ENCODE peak calls at places on chromosomes 5 and 9, in six cellular contexts. One of them, this sample, is unnamed.

GRCh38 chr5:33300209-33300742 is 140.5 kb upstream of the TARS1 start:
- DNase-seq in uterus: no peak
- DNase-seq in NCI-H1092 treated with DMSO at 0.1 percent for 48 hours: no peak
- DNase-seq in activated naive CD8-positive, alpha-beta T cell treated with anti-CD3 and anti-CD28 coated beads, Interleukin-2, amount 10 ng/mL, durations not matched to agents 7 days and 5 days: no peak
- DNase-seq in kidney glomerular epithelial cell: peak
- DNase-seq in activated T-cell treated with anti-CD3 and anti-CD28 coated beads, Interleukin-2, amount 50 U/mL, for 72 hours: no peak
- DNase-seq in this sample: no peak

GRCh38 chr9:30774326-30774725 is 1610.1 kb upstream of the ACO1 start:
- DNase-seq in uterus: no peak
- DNase-seq in NCI-H1092 treated with DMSO at 0.1 percent for 48 hours: no peak
- DNase-seq in activated naive CD8-positive, alpha-beta T cell treated with anti-CD3 and anti-CD28 coated beads, Interleukin-2, amount 10 ng/mL, durations not matched to agents 7 days and 5 days: no peak
- DNase-seq in kidney glomerular epithelial cell: no peak
- DNase-seq in activated T-cell treated with anti-CD3 and anti-CD28 coated beads, Interleukin-2, amount 50 U/mL, for 72 hours: no peak
- DNase-seq in this sample: no peak

GRCh38 chr9:134592018-134592818 is 49.4 kb upstream of the COL5A1 start:
- DNase-seq in uterus: peak
- DNase-seq in NCI-H1092 treated with DMSO at 0.1 percent for 48 hours: no peak
- DNase-seq in activated naive CD8-positive, alpha-beta T cell treated with anti-CD3 and anti-CD28 coated beads, Interleukin-2, amount 10 ng/mL, durations not matched to agents 7 days and 5 days: no peak
- DNase-seq in kidney glomerular epithelial cell: no peak
- DNase-seq in activated T-cell treated with anti-CD3 and anti-CD28 coated beads, Interleukin-2, amount 50 U/mL, for 72 hours: no peak
- DNase-seq in this sample: no peak

GRCh38 chr5:122726990-122727616 is 47.8 kb upstream of the SNX2 start:
- DNase-seq in uterus: no peak
- DNase-seq in NCI-H1092 treated with DMSO at 0.1 percent for 48 hours: no peak
- DNase-seq in activated naive CD8-positive, alpha-beta T cell treated with anti-CD3 and anti-CD28 coated beads, Interleukin-2, amount 10 ng/mL, durations not matched to agents 7 days and 5 days: no peak
- DNase-seq in kidney glomerular epithelial cell: peak
- DNase-seq in activated T-cell treated with anti-CD3 and anti-CD28 coated beads, Interleukin-2, amount 50 U/mL, for 72 hours: no peak
- DNase-seq in this sample: no peak

GRCh38 chr9:89408628-89409101 is 89.2 kb downstream of the SEMA4D start:
- DNase-seq in uterus: no peak
- DNase-seq in NCI-H1092 treated with DMSO at 0.1 percent for 48 hours: no peak
- DNase-seq in activated naive CD8-positive, alpha-beta T cell treated with anti-CD3 and anti-CD28 coated beads, Interleukin-2, amount 10 ng/mL, durations not matched to agents 7 days and 5 days: peak
- DNase-seq in kidney glomerular epithelial cell: peak
- DNase-seq in activated T-cell treated with anti-CD3 and anti-CD28 coated beads, Interleukin-2, amount 50 U/mL, for 72 hours: peak
- DNase-seq in this sample: no peak

GRCh38 chr5:174355208-174355612 is 309.7 kb downstream of the NSG2 start:
- DNase-seq in uterus: no peak
- DNase-seq in NCI-H1092 treated with DMSO at 0.1 percent for 48 hours: no peak
- DNase-seq in activated naive CD8-positive, alpha-beta T cell treated with anti-CD3 and anti-CD28 coated beads, Interleukin-2, amount 10 ng/mL, durations not matched to agents 7 days and 5 days: no peak
- DNase-seq in kidney glomerular epithelial cell: no peak
- DNase-seq in activated T-cell treated with anti-CD3 and anti-CD28 coated beads, Interleukin-2, amount 50 U/mL, for 72 hours: no peak
- DNase-seq in this sample: no peak

GRCh38 chr9:72022846-72023245 is 37.6 kb downstream of the C9orf57 start:
- DNase-seq in uterus: no peak
- DNase-seq in NCI-H1092 treated with DMSO at 0.1 percent for 48 hours: no peak
- DNase-seq in activated naive CD8-positive, alpha-beta T cell treated with anti-CD3 and anti-CD28 coated beads, Interleukin-2, amount 10 ng/mL, durations not matched to agents 7 days and 5 days: no peak
- DNase-seq in kidney glomerular epithelial cell: peak
- DNase-seq in activated T-cell treated with anti-CD3 and anti-CD28 coated beads, Interleukin-2, amount 50 U/mL, for 72 hours: no peak
- DNase-seq in this sample: no peak

GRCh38 chr5:138495351-138495750 is 30.1 kb downstream of the EGR1 start:
- DNase-seq in uterus: no peak
- DNase-seq in NCI-H1092 treated with DMSO at 0.1 percent for 48 hours: no peak
- DNase-seq in activated naive CD8-positive, alpha-beta T cell treated with anti-CD3 and anti-CD28 coated beads, Interleukin-2, amount 10 ng/mL, durations not matched to agents 7 days and 5 days: no peak
- DNase-seq in kidney glomerular epithelial cell: no peak
- DNase-seq in activated T-cell treated with anti-CD3 and anti-CD28 coated beads, Interleukin-2, amount 50 U/mL, for 72 hours: no peak
- DNase-seq in this sample: no peak

GRCh38 chr9:75131700-75132099 is 43.4 kb downstream of the OSTF1 start:
- DNase-seq in uterus: no peak
- DNase-seq in NCI-H1092 treated with DMSO at 0.1 percent for 48 hours: no peak
- DNase-seq in activated naive CD8-positive, alpha-beta T cell treated with anti-CD3 and anti-CD28 coated beads, Interleukin-2, amount 10 ng/mL, durations not matched to agents 7 days and 5 days: no peak
- DNase-seq in kidney glomerular epithelial cell: no peak
- DNase-seq in activated T-cell treated with anti-CD3 and anti-CD28 coated beads, Interleukin-2, amount 50 U/mL, for 72 hours: no peak
- DNase-seq in this sample: no peak

GRCh38 chr5:177553671-177554429 is 513 bp downstream of the FAM193B start:
- DNase-seq in uterus: peak
- DNase-seq in NCI-H1092 treated with DMSO at 0.1 percent for 48 hours: no peak
- DNase-seq in activated naive CD8-positive, alpha-beta T cell treated with anti-CD3 and anti-CD28 coated beads, Interleukin-2, amount 10 ng/mL, durations not matched to agents 7 days and 5 days: peak
- DNase-seq in kidney glomerular epithelial cell: peak
- DNase-seq in activated T-cell treated with anti-CD3 and anti-CD28 coated beads, Interleukin-2, amount 50 U/mL, for 72 hours: peak
- DNase-seq in this sample: no peak

GRCh38 chr5:93107828-93108520 is 473.0 kb downstream of the NR2F1-AS1 start:
- DNase-seq in uterus: no peak
- DNase-seq in NCI-H1092 treated with DMSO at 0.1 percent for 48 hours: no peak
- DNase-seq in activated naive CD8-positive, alpha-beta T cell treated with anti-CD3 and anti-CD28 coated beads, Interleukin-2, amount 10 ng/mL, durations not matched to agents 7 days and 5 days: no peak
- DNase-seq in kidney glomerular epithelial cell: no peak
- DNase-seq in activated T-cell treated with anti-CD3 and anti-CD28 coated beads, Interleukin-2, amount 50 U/mL, for 72 hours: no peak
- DNase-seq in this sample: no peak

GRCh38 chr5:137039939-137040515 is 459.1 kb downstream of the SPOCK1 start:
- DNase-seq in uterus: no peak
- DNase-seq in NCI-H1092 treated with DMSO at 0.1 percent for 48 hours: peak
- DNase-seq in activated naive CD8-positive, alpha-beta T cell treated with anti-CD3 and anti-CD28 coated beads, Interleukin-2, amount 10 ng/mL, durations not matched to agents 7 days and 5 days: no peak
- DNase-seq in kidney glomerular epithelial cell: no peak
- DNase-seq in activated T-cell treated with anti-CD3 and anti-CD28 coated beads, Interleukin-2, amount 50 U/mL, for 72 hours: no peak
- DNase-seq in this sample: no peak

GRCh38 chr9:2337131-2337530 is 284.5 kb upstream of the VLDLR start:
- DNase-seq in uterus: no peak
- DNase-seq in NCI-H1092 treated with DMSO at 0.1 percent for 48 hours: no peak
- DNase-seq in activated naive CD8-positive, alpha-beta T cell treated with anti-CD3 and anti-CD28 coated beads, Interleukin-2, amount 10 ng/mL, durations not matched to agents 7 days and 5 days: no peak
- DNase-seq in kidney glomerular epithelial cell: no peak
- DNase-seq in activated T-cell treated with anti-CD3 and anti-CD28 coated beads, Interleukin-2, amount 50 U/mL, for 72 hours: no peak
- DNase-seq in this sample: no peak

GRCh38 chr5:23269981-23270380 is 237.4 kb upstream of the PRDM9 start:
- DNase-seq in uterus: no peak
- DNase-seq in NCI-H1092 treated with DMSO at 0.1 percent for 48 hours: no peak
- DNase-seq in activated naive CD8-positive, alpha-beta T cell treated with anti-CD3 and anti-CD28 coated beads, Interleukin-2, amount 10 ng/mL, durations not matched to agents 7 days and 5 days: no peak
- DNase-seq in kidney glomerular epithelial cell: no peak
- DNase-seq in activated T-cell treated with anti-CD3 and anti-CD28 coated beads, Interleukin-2, amount 50 U/mL, for 72 hours: no peak
- DNase-seq in this sample: no peak

GRCh38 chr9:126709241-126709640 is 95.5 kb downstream of the LMX1B start:
- DNase-seq in uterus: no peak
- DNase-seq in NCI-H1092 treated with DMSO at 0.1 percent for 48 hours: no peak
- DNase-seq in activated naive CD8-positive, alpha-beta T cell treated with anti-CD3 and anti-CD28 coated beads, Interleukin-2, amount 10 ng/mL, durations not matched to agents 7 days and 5 days: no peak
- DNase-seq in kidney glomerular epithelial cell: no peak
- DNase-seq in activated T-cell treated with anti-CD3 and anti-CD28 coated beads, Interleukin-2, amount 50 U/mL, for 72 hours: no peak
- DNase-seq in this sample: no peak

GRCh38 chr5:134018154-134018985 is 13.6 kb upstream of the VDAC1 start:
- DNase-seq in uterus: no peak
- DNase-seq in NCI-H1092 treated with DMSO at 0.1 percent for 48 hours: no peak
- DNase-seq in activated naive CD8-positive, alpha-beta T cell treated with anti-CD3 and anti-CD28 coated beads, Interleukin-2, amount 10 ng/mL, durations not matched to agents 7 days and 5 days: no peak
- DNase-seq in kidney glomerular epithelial cell: peak
- DNase-seq in activated T-cell treated with anti-CD3 and anti-CD28 coated beads, Interleukin-2, amount 50 U/mL, for 72 hours: no peak
- DNase-seq in this sample: no peak

GRCh38 chr5:68215888-68216736 is 556 bp downstream of the PIK3R1 start:
- DNase-seq in uterus: peak
- DNase-seq in NCI-H1092 treated with DMSO at 0.1 percent for 48 hours: peak
- DNase-seq in activated naive CD8-positive, alpha-beta T cell treated with anti-CD3 and anti-CD28 coated beads, Interleukin-2, amount 10 ng/mL, durations not matched to agents 7 days and 5 days: peak
- DNase-seq in kidney glomerular epithelial cell: peak
- DNase-seq in activated T-cell treated with anti-CD3 and anti-CD28 coated beads, Interleukin-2, amount 50 U/mL, for 72 hours: peak
- DNase-seq in this sample: peak

GRCh38 chr9:131436865-131437271 is 43.0 kb downstream of the PRRC2B start:
- DNase-seq in uterus: no peak
- DNase-seq in NCI-H1092 treated with DMSO at 0.1 percent for 48 hours: no peak
- DNase-seq in activated naive CD8-positive, alpha-beta T cell treated with anti-CD3 and anti-CD28 coated beads, Interleukin-2, amount 10 ng/mL, durations not matched to agents 7 days and 5 days: no peak
- DNase-seq in kidney glomerular epithelial cell: no peak
- DNase-seq in activated T-cell treated with anti-CD3 and anti-CD28 coated beads, Interleukin-2, amount 50 U/mL, for 72 hours: no peak
- DNase-seq in this sample: no peak

GRCh38 chr9:114652776-114653555 is 4.6 kb downstream of the TEX53 start:
- DNase-seq in uterus: no peak
- DNase-seq in NCI-H1092 treated with DMSO at 0.1 percent for 48 hours: no peak
- DNase-seq in activated naive CD8-positive, alpha-beta T cell treated with anti-CD3 and anti-CD28 coated beads, Interleukin-2, amount 10 ng/mL, durations not matched to agents 7 days and 5 days: no peak
- DNase-seq in kidney glomerular epithelial cell: no peak
- DNase-seq in activated T-cell treated with anti-CD3 and anti-CD28 coated beads, Interleukin-2, amount 50 U/mL, for 72 hours: no peak
- DNase-seq in this sample: no peak

GRCh38 chr5:54520438-54520846 is 2.9 kb downstream of the SNX18 start:
- DNase-seq in uterus: no peak
- DNase-seq in NCI-H1092 treated with DMSO at 0.1 percent for 48 hours: no peak
- DNase-seq in activated naive CD8-positive, alpha-beta T cell treated with anti-CD3 and anti-CD28 coated beads, Interleukin-2, amount 10 ng/mL, durations not matched to agents 7 days and 5 days: no peak
- DNase-seq in kidney glomerular epithelial cell: peak
- DNase-seq in activated T-cell treated with anti-CD3 and anti-CD28 coated beads, Interleukin-2, amount 50 U/mL, for 72 hours: no peak
- DNase-seq in this sample: no peak

GRCh38 chr5:156534906-156535305 is 207.9 kb downstream of the SGCD start:
- DNase-seq in uterus: no peak
- DNase-seq in NCI-H1092 treated with DMSO at 0.1 percent for 48 hours: no peak
- DNase-seq in activated naive CD8-positive, alpha-beta T cell treated with anti-CD3 and anti-CD28 coated beads, Interleukin-2, amount 10 ng/mL, durations not matched to agents 7 days and 5 days: no peak
- DNase-seq in kidney glomerular epithelial cell: no peak
- DNase-seq in activated T-cell treated with anti-CD3 and anti-CD28 coated beads, Interleukin-2, amount 50 U/mL, for 72 hours: no peak
- DNase-seq in this sample: no peak

GRCh38 chr5:119009131-119009530 is 20.8 kb upstream of the DTWD2 start:
- DNase-seq in uterus: no peak
- DNase-seq in NCI-H1092 treated with DMSO at 0.1 percent for 48 hours: no peak
- DNase-seq in activated naive CD8-positive, alpha-beta T cell treated with anti-CD3 and anti-CD28 coated beads, Interleukin-2, amount 10 ng/mL, durations not matched to agents 7 days and 5 days: no peak
- DNase-seq in kidney glomerular epithelial cell: peak
- DNase-seq in activated T-cell treated with anti-CD3 and anti-CD28 coated beads, Interleukin-2, amount 50 U/mL, for 72 hours: no peak
- DNase-seq in this sample: no peak

GRCh38 chr9:136138566-136138965 is 19.9 kb upstream of the TMEM250 start:
- DNase-seq in uterus: no peak
- DNase-seq in NCI-H1092 treated with DMSO at 0.1 percent for 48 hours: peak
- DNase-seq in activated naive CD8-positive, alpha-beta T cell treated with anti-CD3 and anti-CD28 coated beads, Interleukin-2, amount 10 ng/mL, durations not matched to agents 7 days and 5 days: peak
- DNase-seq in kidney glomerular epithelial cell: peak
- DNase-seq in activated T-cell treated with anti-CD3 and anti-CD28 coated beads, Interleukin-2, amount 50 U/mL, for 72 hours: peak
- DNase-seq in this sample: peak

GRCh38 chr9:108816037-108816436 is 39.7 kb downstream of the ACTL7B start:
- DNase-seq in uterus: no peak
- DNase-seq in NCI-H1092 treated with DMSO at 0.1 percent for 48 hours: no peak
- DNase-seq in activated naive CD8-positive, alpha-beta T cell treated with anti-CD3 and anti-CD28 coated beads, Interleukin-2, amount 10 ng/mL, durations not matched to agents 7 days and 5 days: no peak
- DNase-seq in kidney glomerular epithelial cell: no peak
- DNase-seq in activated T-cell treated with anti-CD3 and anti-CD28 coated beads, Interleukin-2, amount 50 U/mL, for 72 hours: no peak
- DNase-seq in this sample: no peak

GRCh38 chr5:68456756-68457217 is 241.2 kb downstream of the PIK3R1 start:
- DNase-seq in uterus: no peak
- DNase-seq in NCI-H1092 treated with DMSO at 0.1 percent for 48 hours: no peak
- DNase-seq in activated naive CD8-positive, alpha-beta T cell treated with anti-CD3 and anti-CD28 coated beads, Interleukin-2, amount 10 ng/mL, durations not matched to agents 7 days and 5 days: no peak
- DNase-seq in kidney glomerular epithelial cell: peak
- DNase-seq in activated T-cell treated with anti-CD3 and anti-CD28 coated beads, Interleukin-2, amount 50 U/mL, for 72 hours: no peak
- DNase-seq in this sample: peak

GRCh38 chr5:149497357-149497756 is 53.9 kb downstream of the CSNK1A1 start:
- DNase-seq in uterus: no peak
- DNase-seq in NCI-H1092 treated with DMSO at 0.1 percent for 48 hours: no peak
- DNase-seq in activated naive CD8-positive, alpha-beta T cell treated with anti-CD3 and anti-CD28 coated beads, Interleukin-2, amount 10 ng/mL, durations not matched to agents 7 days and 5 days: no peak
- DNase-seq in kidney glomerular epithelial cell: no peak
- DNase-seq in activated T-cell treated with anti-CD3 and anti-CD28 coated beads, Interleukin-2, amount 50 U/mL, for 72 hours: no peak
- DNase-seq in this sample: no peak

GRCh38 chr5:67209141-67209771 is 12.7 kb upstream of the CD180 start:
- DNase-seq in uterus: peak
- DNase-seq in NCI-H1092 treated with DMSO at 0.1 percent for 48 hours: peak
- DNase-seq in activated naive CD8-positive, alpha-beta T cell treated with anti-CD3 and anti-CD28 coated beads, Interleukin-2, amount 10 ng/mL, durations not matched to agents 7 days and 5 days: peak
- DNase-seq in kidney glomerular epithelial cell: peak
- DNase-seq in activated T-cell treated with anti-CD3 and anti-CD28 coated beads, Interleukin-2, amount 50 U/mL, for 72 hours: peak
- DNase-seq in this sample: peak

GRCh38 chr5:154755361-154756202 is at the start of gene LARP1:
- DNase-seq in uterus: no peak
- DNase-seq in NCI-H1092 treated with DMSO at 0.1 percent for 48 hours: peak
- DNase-seq in activated naive CD8-positive, alpha-beta T cell treated with anti-CD3 and anti-CD28 coated beads, Interleukin-2, amount 10 ng/mL, durations not matched to agents 7 days and 5 days: no peak
- DNase-seq in kidney glomerular epithelial cell: no peak
- DNase-seq in activated T-cell treated with anti-CD3 and anti-CD28 coated beads, Interleukin-2, amount 50 U/mL, for 72 hours: peak
- DNase-seq in this sample: no peak

GRCh38 chr9:34190996-34191892 is 12.4 kb downstream of the UBAP1 start:
- DNase-seq in uterus: no peak
- DNase-seq in NCI-H1092 treated with DMSO at 0.1 percent for 48 hours: no peak
- DNase-seq in activated naive CD8-positive, alpha-beta T cell treated with anti-CD3 and anti-CD28 coated beads, Interleukin-2, amount 10 ng/mL, durations not matched to agents 7 days and 5 days: no peak
- DNase-seq in kidney glomerular epithelial cell: peak
- DNase-seq in activated T-cell treated with anti-CD3 and anti-CD28 coated beads, Interleukin-2, amount 50 U/mL, for 72 hours: no peak
- DNase-seq in this sample: no peak

GRCh38 chr5:161261693-161262323 is 284.7 kb downstream of the GABRB2 start:
- DNase-seq in uterus: no peak
- DNase-seq in NCI-H1092 treated with DMSO at 0.1 percent for 48 hours: no peak
- DNase-seq in activated naive CD8-positive, alpha-beta T cell treated with anti-CD3 and anti-CD28 coated beads, Interleukin-2, amount 10 ng/mL, durations not matched to agents 7 days and 5 days: no peak
- DNase-seq in kidney glomerular epithelial cell: no peak
- DNase-seq in activated T-cell treated with anti-CD3 and anti-CD28 coated beads, Interleukin-2, amount 50 U/mL, for 72 hours: no peak
- DNase-seq in this sample: no peak

GRCh38 chr5:140042551-140043507 is at the start of gene NRG2:
- DNase-seq in uterus: peak
- DNase-seq in NCI-H1092 treated with DMSO at 0.1 percent for 48 hours: peak
- DNase-seq in activated naive CD8-positive, alpha-beta T cell treated with anti-CD3 and anti-CD28 coated beads, Interleukin-2, amount 10 ng/mL, durations not matched to agents 7 days and 5 days: peak
- DNase-seq in kidney glomerular epithelial cell: peak
- DNase-seq in activated T-cell treated with anti-CD3 and anti-CD28 coated beads, Interleukin-2, amount 50 U/mL, for 72 hours: peak
- DNase-seq in this sample: no peak

GRCh38 chr9:127096208-127096607 is 26.2 kb downstream of the ANGPTL2 start:
- DNase-seq in uterus: peak
- DNase-seq in NCI-H1092 treated with DMSO at 0.1 percent for 48 hours: no peak
- DNase-seq in activated naive CD8-positive, alpha-beta T cell treated with anti-CD3 and anti-CD28 coated beads, Interleukin-2, amount 10 ng/mL, durations not matched to agents 7 days and 5 days: no peak
- DNase-seq in kidney glomerular epithelial cell: no peak
- DNase-seq in activated T-cell treated with anti-CD3 and anti-CD28 coated beads, Interleukin-2, amount 50 U/mL, for 72 hours: no peak
- DNase-seq in this sample: no peak

GRCh38 chr9:126880947-126881332 is 20.5 kb downstream of the ZBTB34 start:
- DNase-seq in uterus: no peak
- DNase-seq in NCI-H1092 treated with DMSO at 0.1 percent for 48 hours: no peak
- DNase-seq in activated naive CD8-positive, alpha-beta T cell treated with anti-CD3 and anti-CD28 coated beads, Interleukin-2, amount 10 ng/mL, durations not matched to agents 7 days and 5 days: no peak
- DNase-seq in kidney glomerular epithelial cell: no peak
- DNase-seq in activated T-cell treated with anti-CD3 and anti-CD28 coated beads, Interleukin-2, amount 50 U/mL, for 72 hours: no peak
- DNase-seq in this sample: no peak

GRCh38 chr5:151101151-151101550 is 20.3 kb upstream of the TNIP1 start:
- DNase-seq in uterus: no peak
- DNase-seq in NCI-H1092 treated with DMSO at 0.1 percent for 48 hours: no peak
- DNase-seq in activated naive CD8-positive, alpha-beta T cell treated with anti-CD3 and anti-CD28 coated beads, Interleukin-2, amount 10 ng/mL, durations not matched to agents 7 days and 5 days: no peak
- DNase-seq in kidney glomerular epithelial cell: no peak
- DNase-seq in activated T-cell treated with anti-CD3 and anti-CD28 coated beads, Interleukin-2, amount 50 U/mL, for 72 hours: no peak
- DNase-seq in this sample: no peak

GRCh38 chr5:43191740-43192557 is at the start of gene NIM1K:
- DNase-seq in uterus: peak
- DNase-seq in NCI-H1092 treated with DMSO at 0.1 percent for 48 hours: peak
- DNase-seq in activated naive CD8-positive, alpha-beta T cell treated with anti-CD3 and anti-CD28 coated beads, Interleukin-2, amount 10 ng/mL, durations not matched to agents 7 days and 5 days: peak
- DNase-seq in kidney glomerular epithelial cell: no peak
- DNase-seq in activated T-cell treated with anti-CD3 and anti-CD28 coated beads, Interleukin-2, amount 50 U/mL, for 72 hours: peak
- DNase-seq in this sample: no peak

GRCh38 chr9:95433096-95433852 is 83.5 kb downstream of the PTCH1 start:
- DNase-seq in uterus: no peak
- DNase-seq in NCI-H1092 treated with DMSO at 0.1 percent for 48 hours: no peak
- DNase-seq in activated naive CD8-positive, alpha-beta T cell treated with anti-CD3 and anti-CD28 coated beads, Interleukin-2, amount 10 ng/mL, durations not matched to agents 7 days and 5 days: no peak
- DNase-seq in kidney glomerular epithelial cell: no peak
- DNase-seq in activated T-cell treated with anti-CD3 and anti-CD28 coated beads, Interleukin-2, amount 50 U/mL, for 72 hours: no peak
- DNase-seq in this sample: no peak